ENCODE peak calls at places on chromosomes 13 and 19, in ten cellular contexts. One of them, this sample, is unnamed.

GRCh38 chr13:47215741-47216140 is 318.9 kb upstream of the HTR2A start:
- DNase-seq in cardiac muscle cell: peak
- DNase-seq in heart left ventricle: no peak
- DNase-seq in breast epithelium: no peak
- DNase-seq in lower leg skin: no peak
- DNase-seq in fibroblast of lung: peak
- DNase-seq in pancreas: no peak
- DNase-seq in choroid plexus epithelial cell: peak
- DNase-seq in ascending aorta: no peak
- DNase-seq in fibroblast of the aortic adventitia: peak
- DNase-seq in this sample: peak

GRCh38 chr19:56217039-56217949 is 15.2 kb downstream of the ZSCAN5C start:
- DNase-seq in ascending aorta: no peak
- DNase-seq in fibroblast of the aortic adventitia: peak
- DNase-seq in heart left ventricle: no peak
- DNase-seq in choroid plexus epithelial cell: peak
- DNase-seq in breast epithelium: no peak
- DNase-seq in pancreas: peak
- DNase-seq in cardiac muscle cell: peak
- DNase-seq in fibroblast of lung: peak
- DNase-seq in lower leg skin: peak
- DNase-seq in this sample: peak

GRCh38 chr19:53982611-53983010 is 8.8 kb upstream of the CACNG6 start:
- DNase-seq in breast epithelium: no peak
- DNase-seq in cardiac muscle cell: peak
- DNase-seq in fibroblast of lung: peak
- DNase-seq in lower leg skin: no peak
- DNase-seq in heart left ventricle: peak
- DNase-seq in pancreas: peak
- DNase-seq in ascending aorta: no peak
- DNase-seq in choroid plexus epithelial cell: no peak
- DNase-seq in fibroblast of the aortic adventitia: peak
- DNase-seq in this sample: peak

GRCh38 chr19:19276851-19277250 is 3.8 kb upstream of the TM6SF2 start:
- DNase-seq in cardiac muscle cell: no peak
- DNase-seq in fibroblast of the aortic adventitia: no peak
- DNase-seq in heart left ventricle: no peak
- DNase-seq in pancreas: no peak
- DNase-seq in lower leg skin: no peak
- DNase-seq in breast epithelium: no peak
- DNase-seq in fibroblast of lung: no peak
- DNase-seq in choroid plexus epithelial cell: no peak
- DNase-seq in ascending aorta: no peak
- DNase-seq in this sample: peak

GRCh38 chr13:59679239-59679638 is 484.5 kb downstream of the DIAPH3 start:
- DNase-seq in fibroblast of the aortic adventitia: no peak
- DNase-seq in pancreas: no peak
- DNase-seq in fibroblast of lung: no peak
- DNase-seq in heart left ventricle: no peak
- DNase-seq in breast epithelium: no peak
- DNase-seq in choroid plexus epithelial cell: no peak
- DNase-seq in lower leg skin: no peak
- DNase-seq in cardiac muscle cell: no peak
- DNase-seq in ascending aorta: no peak
- DNase-seq in this sample: no peak

GRCh38 chr13:26813626-26814348 is 53.2 kb upstream of the GPR12 start:
- DNase-seq in cardiac muscle cell: no peak
- DNase-seq in heart left ventricle: no peak
- DNase-seq in fibroblast of lung: no peak
- DNase-seq in ascending aorta: no peak
- DNase-seq in choroid plexus epithelial cell: no peak
- DNase-seq in pancreas: no peak
- DNase-seq in breast epithelium: no peak
- DNase-seq in lower leg skin: no peak
- DNase-seq in fibroblast of the aortic adventitia: no peak
- DNase-seq in this sample: no peak

GRCh38 chr13:20360041-20360491 is 127.9 kb upstream of the GJB6 start:
- DNase-seq in heart left ventricle: no peak
- DNase-seq in ascending aorta: no peak
- DNase-seq in fibroblast of the aortic adventitia: peak
- DNase-seq in fibroblast of lung: peak
- DNase-seq in breast epithelium: no peak
- DNase-seq in pancreas: peak
- DNase-seq in cardiac muscle cell: peak
- DNase-seq in lower leg skin: no peak
- DNase-seq in choroid plexus epithelial cell: peak
- DNase-seq in this sample: peak

GRCh38 chr13:42924290-42924803 is 67.7 kb downstream of the EPSTI1 start:
- DNase-seq in cardiac muscle cell: no peak
- DNase-seq in heart left ventricle: no peak
- DNase-seq in breast epithelium: no peak
- DNase-seq in fibroblast of the aortic adventitia: no peak
- DNase-seq in lower leg skin: no peak
- DNase-seq in fibroblast of lung: no peak
- DNase-seq in ascending aorta: no peak
- DNase-seq in pancreas: no peak
- DNase-seq in choroid plexus epithelial cell: no peak
- DNase-seq in this sample: no peak

GRCh38 chr19:46972301-46972700 is 47.3 kb upstream of the NPAS1 start:
- DNase-seq in fibroblast of lung: peak
- DNase-seq in choroid plexus epithelial cell: peak
- DNase-seq in heart left ventricle: no peak
- DNase-seq in cardiac muscle cell: peak
- DNase-seq in pancreas: no peak
- DNase-seq in fibroblast of the aortic adventitia: peak
- DNase-seq in breast epithelium: no peak
- DNase-seq in lower leg skin: no peak
- DNase-seq in ascending aorta: no peak
- DNase-seq in this sample: peak

GRCh38 chr13:37138169-37138568 is 32.7 kb upstream of the CSNK1A1L start:
- DNase-seq in fibroblast of lung: peak
- DNase-seq in breast epithelium: no peak
- DNase-seq in ascending aorta: no peak
- DNase-seq in pancreas: no peak
- DNase-seq in cardiac muscle cell: peak
- DNase-seq in heart left ventricle: no peak
- DNase-seq in lower leg skin: no peak
- DNase-seq in choroid plexus epithelial cell: peak
- DNase-seq in fibroblast of the aortic adventitia: no peak
- DNase-seq in this sample: peak

GRCh38 chr13:23679214-23679613 is 109.0 kb downstream of the TNFRSF19 start:
- DNase-seq in fibroblast of the aortic adventitia: no peak
- DNase-seq in fibroblast of lung: peak
- DNase-seq in cardiac muscle cell: peak
- DNase-seq in choroid plexus epithelial cell: peak
- DNase-seq in heart left ventricle: no peak
- DNase-seq in pancreas: no peak
- DNase-seq in breast epithelium: no peak
- DNase-seq in ascending aorta: no peak
- DNase-seq in lower leg skin: no peak
- DNase-seq in this sample: no peak

GRCh38 chr19:10417598-10418280 is 2.6 kb upstream of the PDE4A start:
- DNase-seq in heart left ventricle: no peak
- DNase-seq in choroid plexus epithelial cell: peak
- DNase-seq in pancreas: peak
- DNase-seq in cardiac muscle cell: no peak
- DNase-seq in ascending aorta: no peak
- DNase-seq in fibroblast of lung: no peak
- DNase-seq in lower leg skin: no peak
- DNase-seq in breast epithelium: no peak
- DNase-seq in fibroblast of the aortic adventitia: no peak
- DNase-seq in this sample: no peak

GRCh38 chr19:10416380-10417257 is 3.7 kb upstream of the PDE4A start:
- DNase-seq in heart left ventricle: peak
- DNase-seq in breast epithelium: peak
- DNase-seq in fibroblast of lung: peak
- DNase-seq in pancreas: peak
- DNase-seq in ascending aorta: peak
- DNase-seq in lower leg skin: peak
- DNase-seq in fibroblast of the aortic adventitia: peak
- DNase-seq in choroid plexus epithelial cell: peak
- DNase-seq in cardiac muscle cell: peak
- DNase-seq in this sample: peak

GRCh38 chr19:10419200-10419645 is 1.1 kb upstream of the PDE4A start:
- DNase-seq in lower leg skin: no peak
- DNase-seq in heart left ventricle: no peak
- DNase-seq in ascending aorta: no peak
- DNase-seq in fibroblast of the aortic adventitia: no peak
- DNase-seq in breast epithelium: no peak
- DNase-seq in choroid plexus epithelial cell: no peak
- DNase-seq in fibroblast of lung: no peak
- DNase-seq in pancreas: no peak
- DNase-seq in cardiac muscle cell: no peak
- DNase-seq in this sample: no peak

GRCh38 chr19:10419646-10420443 is 493 bp upstream of the PDE4A start:
- DNase-seq in choroid plexus epithelial cell: peak
- DNase-seq in cardiac muscle cell: peak
- DNase-seq in breast epithelium: no peak
- DNase-seq in fibroblast of lung: peak
- DNase-seq in heart left ventricle: no peak
- DNase-seq in fibroblast of the aortic adventitia: peak
- DNase-seq in pancreas: no peak
- DNase-seq in ascending aorta: no peak
- DNase-seq in lower leg skin: no peak
- DNase-seq in this sample: peak

GRCh38 chr19:10418281-10419199 is 1.8 kb upstream of the PDE4A start:
- DNase-seq in ascending aorta: no peak
- DNase-seq in lower leg skin: no peak
- DNase-seq in fibroblast of the aortic adventitia: peak
- DNase-seq in pancreas: no peak
- DNase-seq in cardiac muscle cell: peak
- DNase-seq in choroid plexus epithelial cell: peak
- DNase-seq in fibroblast of lung: no peak
- DNase-seq in breast epithelium: no peak
- DNase-seq in heart left ventricle: no peak
- DNase-seq in this sample: no peak
- TF ChIP-seq CTCF in ascending aorta: no peak
- TF ChIP-seq CTCF in lower leg skin: no peak
- TF ChIP-seq CTCF in fibroblast of the aortic adventitia: peak
- TF ChIP-seq CTCF in pancreas: no peak
- TF ChIP-seq CTCF in cardiac muscle cell: peak
- TF ChIP-seq CTCF in choroid plexus epithelial cell: peak
- TF ChIP-seq CTCF in fibroblast of lung: no peak
- TF ChIP-seq CTCF in breast epithelium: no peak
- TF ChIP-seq CTCF in heart left ventricle: no peak
- TF ChIP-seq CTCF in this sample: no peak

DNA sequence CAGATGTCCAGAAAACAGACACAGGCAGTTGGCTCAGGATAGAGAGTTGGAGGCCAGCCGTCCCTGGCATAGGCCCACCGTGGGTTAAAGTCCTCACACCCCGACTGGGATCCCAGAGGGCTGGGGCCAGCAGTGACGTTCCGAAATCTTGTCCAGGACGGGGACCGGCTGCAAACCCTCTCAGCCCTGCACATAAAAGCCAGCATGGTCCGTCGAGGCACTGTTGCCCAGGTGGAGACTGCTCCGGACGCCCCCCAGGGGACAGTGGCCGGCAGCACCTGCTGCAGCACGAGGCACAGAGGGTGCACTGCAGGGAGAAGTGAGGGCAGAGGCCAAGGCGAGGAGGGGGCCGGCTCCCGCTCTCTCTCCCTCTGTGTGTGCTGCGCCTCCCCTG is 4.3 kb upstream of the IFNL2 start:
- DNase-seq in ascending aorta: no peak
- DNase-seq in breast epithelium: no peak
- DNase-seq in cardiac muscle cell: no peak
- DNase-seq in choroid plexus epithelial cell: no peak
- DNase-seq in lower leg skin: no peak
- DNase-seq in heart left ventricle: no peak
- DNase-seq in fibroblast of the aortic adventitia: no peak
- DNase-seq in fibroblast of lung: no peak
- DNase-seq in pancreas: peak
- DNase-seq in this sample: no peak
- H3K4me3 ChIP-seq in ascending aorta: no peak
- H3K4me3 ChIP-seq in breast epithelium: no peak
- H3K4me3 ChIP-seq in cardiac muscle cell: no peak
- H3K4me3 ChIP-seq in choroid plexus epithelial cell: no peak
- H3K4me3 ChIP-seq in lower leg skin: no peak
- H3K4me3 ChIP-seq in heart left ventricle: no peak
- H3K4me3 ChIP-seq in fibroblast of the aortic adventitia: no peak
- H3K4me3 ChIP-seq in fibroblast of lung: no peak
- H3K4me3 ChIP-seq in pancreas: no peak
- H3K4me3 ChIP-seq in this sample: no peak

GRCh38 chr13:52706074-52706473 is 33.5 kb downstream of the CNMD start:
- DNase-seq in fibroblast of lung: peak
- DNase-seq in ascending aorta: no peak
- DNase-seq in fibroblast of the aortic adventitia: peak
- DNase-seq in heart left ventricle: no peak
- DNase-seq in cardiac muscle cell: no peak
- DNase-seq in choroid plexus epithelial cell: no peak
- DNase-seq in pancreas: no peak
- DNase-seq in breast epithelium: no peak
- DNase-seq in lower leg skin: no peak
- DNase-seq in this sample: no peak

GRCh38 chr13:52707375-52707774 is 32.2 kb downstream of the CNMD start:
- DNase-seq in breast epithelium: no peak
- DNase-seq in cardiac muscle cell: peak
- DNase-seq in lower leg skin: no peak
- DNase-seq in ascending aorta: no peak
- DNase-seq in heart left ventricle: no peak
- DNase-seq in pancreas: no peak
- DNase-seq in fibroblast of the aortic adventitia: no peak
- DNase-seq in fibroblast of lung: no peak
- DNase-seq in choroid plexus epithelial cell: peak
- DNase-seq in this sample: no peak

GRCh38 chr13:52713894-52714293 is 25.7 kb downstream of the CNMD start:
- DNase-seq in heart left ventricle: peak
- DNase-seq in breast epithelium: no peak
- DNase-seq in fibroblast of lung: no peak
- DNase-seq in choroid plexus epithelial cell: no peak
- DNase-seq in ascending aorta: peak
- DNase-seq in fibroblast of the aortic adventitia: no peak
- DNase-seq in lower leg skin: peak
- DNase-seq in pancreas: no peak
- DNase-seq in cardiac muscle cell: peak
- DNase-seq in this sample: peak

DNA sequence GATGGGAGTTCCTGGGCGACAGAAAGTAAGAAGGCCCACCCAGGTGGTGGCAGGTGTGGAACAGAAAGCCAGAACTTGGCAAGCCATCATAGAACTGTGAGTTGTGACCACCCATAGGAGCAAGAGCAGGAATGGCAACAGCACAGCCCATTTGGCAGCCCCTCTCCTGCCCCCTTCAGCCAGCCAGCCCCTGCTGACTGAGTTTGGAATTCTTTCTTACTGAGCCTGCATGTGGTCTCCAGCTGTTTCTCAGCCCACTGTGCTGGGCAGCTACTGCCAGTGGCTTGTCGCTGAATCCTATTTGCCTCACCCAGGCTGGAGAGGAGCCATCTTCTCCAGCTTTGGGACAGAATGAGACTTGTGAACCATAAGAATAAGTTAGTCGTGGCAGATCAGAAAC is 28.3 kb downstream of the CNMD start:
- DNase-seq in choroid plexus epithelial cell: no peak
- DNase-seq in pancreas: no peak
- DNase-seq in fibroblast of the aortic adventitia: no peak
- DNase-seq in fibroblast of lung: no peak
- DNase-seq in ascending aorta: no peak
- DNase-seq in cardiac muscle cell: no peak
- DNase-seq in lower leg skin: no peak
- DNase-seq in breast epithelium: no peak
- DNase-seq in heart left ventricle: no peak
- DNase-seq in this sample: no peak
- TF ChIP-seq CTCF in choroid plexus epithelial cell: no peak
- TF ChIP-seq CTCF in pancreas: no peak
- TF ChIP-seq CTCF in fibroblast of the aortic adventitia: no peak
- TF ChIP-seq CTCF in fibroblast of lung: no peak
- TF ChIP-seq CTCF in ascending aorta: no peak
- TF ChIP-seq CTCF in cardiac muscle cell: no peak
- TF ChIP-seq CTCF in lower leg skin: no peak
- TF ChIP-seq CTCF in breast epithelium: no peak
- TF ChIP-seq CTCF in heart left ventricle: no peak
- TF ChIP-seq CTCF in this sample: no peak

GRCh38 chr19:18119243-18120105 is 21.9 kb downstream of the MAST3 start:
- DNase-seq in cardiac muscle cell: no peak
- DNase-seq in pancreas: no peak
- DNase-seq in lower leg skin: no peak
- DNase-seq in fibroblast of the aortic adventitia: no peak
- DNase-seq in choroid plexus epithelial cell: no peak
- DNase-seq in breast epithelium: no peak
- DNase-seq in ascending aorta: no peak
- DNase-seq in fibroblast of lung: no peak
- DNase-seq in heart left ventricle: no peak
- DNase-seq in this sample: no peak
- H3K4me3 ChIP-seq in cardiac muscle cell: no peak
- H3K4me3 ChIP-seq in pancreas: no peak
- H3K4me3 ChIP-seq in lower leg skin: no peak
- H3K4me3 ChIP-seq in fibroblast of the aortic adventitia: peak
- H3K4me3 ChIP-seq in choroid plexus epithelial cell: no peak
- H3K4me3 ChIP-seq in breast epithelium: peak
- H3K4me3 ChIP-seq in ascending aorta: no peak
- H3K4me3 ChIP-seq in fibroblast of lung: peak
- H3K4me3 ChIP-seq in heart left ventricle: no peak
- H3K4me3 ChIP-seq in this sample: no peak

This sample was measured in cardiac fibroblast.